ENCODE peak calls at places on chromosomes 11 and 22, in nine cellular contexts. One of them, this sample, is unnamed.

GRCh38 chr11:109490953-109491733 is 69.2 kb downstream of the C11orf87 start:
- DNase-seq in ovary: no peak
- DNase-seq in breast epithelium: no peak
- DNase-seq in Peyer's patch: no peak
- DNase-seq in body of pancreas: no peak
- DNase-seq in H54: no peak
- DNase-seq in sigmoid colon: no peak
- DNase-seq in heart left ventricle: no peak
- DNase-seq in tibial nerve: no peak
- DNase-seq in this sample: no peak

GRCh38 chr11:64842851-64843841 is 1.3 kb downstream of the CDC42BPG start:
- DNase-seq in ovary: peak
- DNase-seq in breast epithelium: peak
- DNase-seq in Peyer's patch: peak
- DNase-seq in body of pancreas: peak
- DNase-seq in H54: peak
- DNase-seq in sigmoid colon: no peak
- DNase-seq in heart left ventricle: no peak
- DNase-seq in tibial nerve: no peak
- DNase-seq in this sample: peak

GRCh38 chr11:114255289-114255688 is 40.9 kb upstream of the NNMT start:
- DNase-seq in ovary: no peak
- DNase-seq in breast epithelium: no peak
- DNase-seq in Peyer's patch: no peak
- DNase-seq in body of pancreas: no peak
- DNase-seq in H54: no peak
- DNase-seq in sigmoid colon: no peak
- DNase-seq in heart left ventricle: no peak
- DNase-seq in tibial nerve: no peak
- DNase-seq in this sample: no peak

GRCh38 chr11:12642040-12642439 is 32.2 kb upstream of the TEAD1 start:
- DNase-seq in ovary: peak
- DNase-seq in breast epithelium: no peak
- DNase-seq in Peyer's patch: no peak
- DNase-seq in body of pancreas: no peak
- DNase-seq in H54: no peak
- DNase-seq in sigmoid colon: no peak
- DNase-seq in heart left ventricle: no peak
- DNase-seq in tibial nerve: no peak
- DNase-seq in this sample: no peak

GRCh38 chr11:34406413-34406812 is 32.3 kb upstream of the CAT start:
- DNase-seq in ovary: no peak
- DNase-seq in breast epithelium: no peak
- DNase-seq in Peyer's patch: no peak
- DNase-seq in body of pancreas: no peak
- DNase-seq in H54: no peak
- DNase-seq in sigmoid colon: no peak
- DNase-seq in heart left ventricle: no peak
- DNase-seq in tibial nerve: no peak
- DNase-seq in this sample: no peak

GRCh38 chr11:79428406-79428805 is 12.4 kb downstream of the TENM4 start:
- DNase-seq in ovary: no peak
- DNase-seq in breast epithelium: no peak
- DNase-seq in Peyer's patch: no peak
- DNase-seq in body of pancreas: no peak
- DNase-seq in H54: no peak
- DNase-seq in sigmoid colon: no peak
- DNase-seq in heart left ventricle: no peak
- DNase-seq in tibial nerve: no peak
- DNase-seq in this sample: no peak

GRCh38 chr11:103904324-103904667 is 132.1 kb upstream of the DDI1 start:
- DNase-seq in ovary: no peak
- DNase-seq in breast epithelium: no peak
- DNase-seq in Peyer's patch: peak
- DNase-seq in body of pancreas: no peak
- DNase-seq in H54: no peak
- DNase-seq in sigmoid colon: no peak
- DNase-seq in heart left ventricle: no peak
- DNase-seq in tibial nerve: no peak
- DNase-seq in this sample: no peak

GRCh38 chr11:111387318-111387863 is 8.3 kb upstream of the POU2AF1 start:
- DNase-seq in ovary: no peak
- DNase-seq in breast epithelium: no peak
- DNase-seq in Peyer's patch: peak
- DNase-seq in body of pancreas: peak
- DNase-seq in H54: no peak
- DNase-seq in sigmoid colon: peak
- DNase-seq in heart left ventricle: no peak
- DNase-seq in tibial nerve: no peak
- DNase-seq in this sample: no peak

GRCh38 chr11:44305149-44305642 is 4.7 kb downstream of the ALX4 start:
- DNase-seq in ovary: no peak
- DNase-seq in breast epithelium: no peak
- DNase-seq in Peyer's patch: no peak
- DNase-seq in body of pancreas: no peak
- DNase-seq in H54: no peak
- DNase-seq in sigmoid colon: no peak
- DNase-seq in heart left ventricle: no peak
- DNase-seq in tibial nerve: no peak
- DNase-seq in this sample: no peak

GRCh38 chr22:39721456-39722325 is 151.1 kb downstream of the CACNA1I start:
- DNase-seq in ovary: no peak
- DNase-seq in breast epithelium: no peak
- DNase-seq in Peyer's patch: no peak
- DNase-seq in body of pancreas: no peak
- DNase-seq in H54: no peak
- DNase-seq in sigmoid colon: no peak
- DNase-seq in heart left ventricle: no peak
- DNase-seq in tibial nerve: no peak
- DNase-seq in this sample: peak

GRCh38 chr11:59963733-59964132 is at the start of gene OOSP4A:
- DNase-seq in ovary: no peak
- DNase-seq in breast epithelium: no peak
- DNase-seq in Peyer's patch: no peak
- DNase-seq in body of pancreas: no peak
- DNase-seq in H54: no peak
- DNase-seq in sigmoid colon: no peak
- DNase-seq in heart left ventricle: no peak
- DNase-seq in tibial nerve: no peak
- DNase-seq in this sample: no peak

GRCh38 chr11:103927535-103927934 is 108.9 kb upstream of the DDI1 start:
- DNase-seq in ovary: no peak
- DNase-seq in breast epithelium: no peak
- DNase-seq in Peyer's patch: no peak
- DNase-seq in body of pancreas: no peak
- DNase-seq in H54: no peak
- DNase-seq in sigmoid colon: no peak
- DNase-seq in heart left ventricle: no peak
- DNase-seq in tibial nerve: no peak
- DNase-seq in this sample: no peak

GRCh38 chr11:108115495-108116140 is 5.7 kb upstream of the ACAT1 start:
- DNase-seq in ovary: peak
- DNase-seq in breast epithelium: peak
- DNase-seq in Peyer's patch: peak
- DNase-seq in body of pancreas: peak
- DNase-seq in H54: peak
- DNase-seq in sigmoid colon: peak
- DNase-seq in heart left ventricle: peak
- DNase-seq in tibial nerve: peak
- DNase-seq in this sample: no peak

GRCh38 chr11:16217631-16218030 is 138.7 kb downstream of the SOX6 start:
- DNase-seq in ovary: no peak
- DNase-seq in breast epithelium: no peak
- DNase-seq in Peyer's patch: no peak
- DNase-seq in body of pancreas: no peak
- DNase-seq in H54: no peak
- DNase-seq in sigmoid colon: no peak
- DNase-seq in heart left ventricle: no peak
- DNase-seq in tibial nerve: no peak
- DNase-seq in this sample: no peak

GRCh38 chr22:19543970-19544708 is 19.9 kb upstream of the CLDN5 start:
- DNase-seq in ovary: no peak
- DNase-seq in breast epithelium: no peak
- DNase-seq in Peyer's patch: peak
- DNase-seq in body of pancreas: no peak
- DNase-seq in H54: no peak
- DNase-seq in sigmoid colon: no peak
- DNase-seq in heart left ventricle: no peak
- DNase-seq in tibial nerve: no peak
- DNase-seq in this sample: no peak
- TF ChIP-seq POLR2A in ovary: no peak
- TF ChIP-seq POLR2A in breast epithelium: no peak
- TF ChIP-seq POLR2A in Peyer's patch: no peak
- TF ChIP-seq POLR2A in body of pancreas: no peak
- TF ChIP-seq POLR2A in H54: no peak
- TF ChIP-seq POLR2A in sigmoid colon: no peak
- TF ChIP-seq POLR2A in heart left ventricle: no peak
- TF ChIP-seq POLR2A in tibial nerve: no peak
- TF ChIP-seq POLR2A in this sample: no peak

DNA sequence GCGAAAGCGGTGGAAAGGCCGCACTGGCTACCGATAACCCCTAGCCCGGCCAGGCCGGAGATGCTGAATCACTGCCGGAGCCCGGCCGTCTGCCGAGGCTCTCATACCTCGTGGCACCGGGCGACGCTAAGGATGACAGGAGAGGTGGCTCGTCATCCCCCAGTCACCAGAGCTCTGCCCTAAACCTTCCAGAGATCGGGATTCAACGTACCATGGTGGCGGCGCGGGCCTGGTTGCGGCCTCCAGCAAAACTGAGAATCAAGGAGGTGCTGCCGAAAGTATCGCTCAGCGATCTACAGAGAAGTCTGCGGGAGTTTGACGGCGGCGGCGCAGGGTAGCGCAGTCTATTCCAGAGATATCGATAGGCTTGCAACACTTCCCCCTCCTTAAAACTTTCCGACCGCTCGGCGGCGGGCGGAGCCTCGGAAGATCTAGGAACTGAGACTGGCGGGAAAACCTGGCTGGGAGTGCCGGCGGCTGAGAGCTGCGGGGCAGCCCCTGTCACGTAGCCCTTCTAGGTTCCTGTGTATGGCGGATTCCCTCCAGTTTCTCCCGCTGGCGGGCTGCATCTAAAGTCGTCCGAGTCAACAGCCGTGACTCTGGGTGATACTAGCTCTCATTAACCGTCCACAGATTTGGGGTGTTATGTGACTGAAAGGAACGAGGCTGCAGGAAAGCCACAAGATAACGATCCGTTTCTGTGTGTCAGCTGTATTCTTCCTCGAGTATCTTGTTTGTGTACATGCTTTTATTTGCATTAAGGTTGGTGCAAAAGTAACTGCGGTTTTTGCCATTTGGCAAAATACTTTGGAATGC is at the start of gene PSMA1:
- DNase-seq in ovary: peak
- DNase-seq in breast epithelium: peak
- DNase-seq in Peyer's patch: peak
- DNase-seq in body of pancreas: peak
- DNase-seq in H54: peak
- DNase-seq in sigmoid colon: peak
- DNase-seq in heart left ventricle: peak
- DNase-seq in tibial nerve: peak
- DNase-seq in this sample: peak
- TF ChIP-seq POLR2A in ovary: peak
- TF ChIP-seq POLR2A in breast epithelium: peak
- TF ChIP-seq POLR2A in Peyer's patch: peak
- TF ChIP-seq POLR2A in body of pancreas: peak
- TF ChIP-seq POLR2A in H54: peak
- TF ChIP-seq POLR2A in sigmoid colon: peak
- TF ChIP-seq POLR2A in heart left ventricle: no peak
- TF ChIP-seq POLR2A in tibial nerve: peak
- TF ChIP-seq POLR2A in this sample: no peak

DNA sequence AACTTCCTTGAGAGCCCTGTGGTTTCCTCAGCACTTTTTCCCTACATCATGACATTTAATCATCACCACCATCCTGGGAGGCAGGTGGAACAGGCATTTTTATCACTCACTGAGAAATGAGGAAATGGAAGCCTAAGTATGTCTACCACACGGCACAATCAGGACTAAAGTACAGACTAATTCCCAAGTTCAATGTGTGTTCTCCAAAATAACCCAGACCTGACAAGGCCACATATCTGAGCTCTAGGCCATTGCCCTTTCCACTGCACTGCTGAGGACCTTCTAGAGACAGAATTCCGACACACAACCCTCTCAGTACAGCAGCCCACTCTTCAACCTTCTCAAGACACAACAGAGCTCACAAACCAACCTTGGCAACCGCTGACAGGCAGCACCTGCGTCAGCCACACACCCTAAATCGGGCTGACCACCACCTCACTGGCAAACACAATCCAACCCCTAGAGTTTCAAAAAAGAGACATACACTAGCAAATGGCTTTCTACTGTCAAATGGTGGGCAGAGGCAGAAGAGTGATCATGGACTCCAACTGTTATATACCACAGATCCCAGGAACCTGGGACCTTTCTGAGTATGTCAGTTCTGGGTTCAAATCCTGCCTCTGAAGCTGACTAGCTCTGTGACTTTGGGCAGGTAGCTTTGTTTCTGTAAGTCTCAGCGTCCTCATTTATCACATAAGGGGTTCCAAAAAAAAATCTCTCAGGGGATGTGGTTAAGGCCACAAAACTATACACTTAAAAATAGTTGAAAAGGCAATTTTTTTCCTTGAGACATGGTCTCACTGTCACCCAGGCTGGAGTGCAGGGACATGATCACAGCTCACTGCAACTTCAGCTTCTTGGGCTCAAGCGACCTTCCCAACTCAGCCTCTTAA is 16.3 kb downstream of the SMCO4 start:
- DNase-seq in ovary: no peak
- DNase-seq in breast epithelium: no peak
- DNase-seq in Peyer's patch: no peak
- DNase-seq in body of pancreas: no peak
- DNase-seq in H54: no peak
- DNase-seq in sigmoid colon: no peak
- DNase-seq in heart left ventricle: no peak
- DNase-seq in tibial nerve: no peak
- DNase-seq in this sample: no peak
- TF ChIP-seq POLR2A in ovary: no peak
- TF ChIP-seq POLR2A in breast epithelium: no peak
- TF ChIP-seq POLR2A in Peyer's patch: no peak
- TF ChIP-seq POLR2A in body of pancreas: no peak
- TF ChIP-seq POLR2A in H54: no peak
- TF ChIP-seq POLR2A in sigmoid colon: no peak
- TF ChIP-seq POLR2A in heart left ventricle: no peak
- TF ChIP-seq POLR2A in tibial nerve: no peak
- TF ChIP-seq POLR2A in this sample: no peak

DNA sequence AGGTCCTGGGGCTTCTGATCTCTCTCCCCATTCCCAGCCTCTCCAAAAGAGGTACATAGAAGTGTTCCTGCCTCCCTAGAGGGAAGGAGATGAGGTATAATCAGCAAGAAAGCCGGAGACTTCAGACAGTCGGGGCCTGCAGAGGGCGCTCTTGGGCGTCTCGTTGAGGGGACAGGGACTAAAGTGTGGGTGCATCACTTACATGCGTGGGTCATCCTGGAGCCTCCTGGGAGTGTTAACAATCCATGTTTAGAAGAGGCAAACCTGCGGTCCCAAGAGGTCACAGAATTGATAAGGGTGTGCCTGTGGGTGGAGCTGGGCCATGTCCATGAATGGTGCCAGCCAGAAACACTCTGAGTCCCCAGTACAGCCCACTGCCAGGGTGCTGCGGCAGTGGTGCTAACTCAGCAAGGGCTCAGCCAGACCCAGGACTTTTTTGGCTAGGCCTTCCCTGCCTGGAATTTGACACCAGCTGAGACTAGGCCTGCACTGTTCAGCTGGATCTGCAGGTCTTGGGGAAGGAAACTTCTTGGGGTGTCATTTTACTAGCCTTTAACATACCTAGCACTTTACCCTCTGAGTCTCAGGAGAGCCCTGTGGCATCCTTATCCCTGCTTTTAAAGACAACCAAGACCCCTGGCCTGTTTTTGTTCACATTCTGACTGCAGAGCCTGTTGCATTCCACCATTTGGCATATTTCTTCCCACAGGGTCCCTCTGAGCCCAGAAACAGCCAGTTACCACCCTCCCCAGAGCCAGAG is 5.5 kb downstream of the YDJC start:
- DNase-seq in ovary: no peak
- DNase-seq in breast epithelium: no peak
- DNase-seq in Peyer's patch: no peak
- DNase-seq in body of pancreas: no peak
- DNase-seq in H54: no peak
- DNase-seq in sigmoid colon: no peak
- DNase-seq in heart left ventricle: no peak
- DNase-seq in tibial nerve: no peak
- DNase-seq in this sample: no peak
- TF ChIP-seq POLR2A in ovary: no peak
- TF ChIP-seq POLR2A in breast epithelium: no peak
- TF ChIP-seq POLR2A in Peyer's patch: no peak
- TF ChIP-seq POLR2A in body of pancreas: no peak
- TF ChIP-seq POLR2A in H54: no peak
- TF ChIP-seq POLR2A in sigmoid colon: no peak
- TF ChIP-seq POLR2A in heart left ventricle: no peak
- TF ChIP-seq POLR2A in tibial nerve: no peak
- TF ChIP-seq POLR2A in this sample: no peak